ENCODE peak calls at places on chromosomes 7 and 10, in five cellular contexts. F is mucosa of gallbladder, I is adipocyte, A is RCC 7860, K is head of caudate nucleus. P is an unnamed sample.

GRCh38 chr10:103859161-103860141 is 4.1 kb upstream of the SH3PXD2A start:
- DNase-seq in K (peak; percentile 67), F (peak; percentile 73), A (peak; percentile 27), I (peak; percentile 82), P (no peak)

GRCh38 chr10:111926286-111926685 is 257.3 kb downstream of the GPAM start:
- DNase-seq in I (no peak), F (no peak), A (no peak), K (no peak), P (no peak)

GRCh38 chr7:8261711-8262695 is at the start of gene ICA1:
- DNase-seq in K (peak; percentile 40), I (peak; percentile 24), F (peak; percentile 55), A (no peak), P (peak; percentile 83)

GRCh38 chr10:56623064-56623463 is 262.0 kb upstream of the ZWINT start:
- DNase-seq in K (no peak), F (no peak), A (no peak), I (no peak), P (no peak)

GRCh38 chr7:86968618-86969017 is 90.8 kb downstream of the ELAPOR2 start:
- DNase-seq in K (no peak), F (no peak), A (no peak), I (no peak), P (peak; percentile 32)

GRCh38 chr10:14953452-14954000 is 370 bp downstream of the DCLRE1C start:
- DNase-seq in K (no peak), I (peak; percentile 83), F (peak; percentile 29), A (peak; percentile 33), P (peak; percentile 56)

GRCh38 chr10:117360994-117361667 is 14.1 kb downstream of the PDZD8 start:
- DNase-seq in I (no peak), F (no peak), A (peak; percentile 70), K (no peak), P (no peak)

GRCh38 chr10:35705671-35706070 is 63.6 kb upstream of the FZD8 start:
- DNase-seq in K (no peak), F (no peak), A (no peak), I (no peak), P (no peak)

GRCh38 chr10:36675458-36675880 is 449.9 kb upstream of the ANKRD30A start:
- DNase-seq in K (no peak), I (peak; percentile 54), A (no peak), F (no peak), P (no peak)

GRCh38 chr10:87613766-87614165 is 45.9 kb upstream of the PAPSS2 start:
- DNase-seq in A (no peak), K (no peak), F (no peak), I (peak; percentile 76), P (no peak)

GRCh38 chr10:47290338-47290737 is 9.7 kb upstream of the GDF10 start:
- DNase-seq in K (no peak), A (no peak), I (no peak), F (no peak), P (no peak)

GRCh38 chr7:73842248-73842895 is at the start of gene METTL27:
- DNase-seq in A (peak; percentile 91), F (peak; percentile 93), I (peak; percentile 98), K (peak; percentile 92), P (peak; percentile 94)

GRCh38 chr10:112678987-112679386 is 232.0 kb downstream of the VTI1A start:
- DNase-seq in K (no peak), A (no peak), F (no peak), I (peak; percentile 59), P (no peak)

GRCh38 chr10:102645741-102646609 is 1.7 kb downstream of the TRIM8 start:
- DNase-seq in F (peak; percentile 86), A (peak; percentile 76), K (peak; percentile 58), I (peak; percentile 99), P (peak; percentile 92)

GRCh38 chr10:21496285-21497176 is 29.0 kb downstream of the SKIDA1 start:
- DNase-seq in I (peak; percentile 72), F (no peak), K (peak; percentile 68), A (peak; percentile 57), P (peak; percentile 52)

GRCh38 chr10:7045891-7046599 is 364.8 kb downstream of the SFMBT2 start:
- DNase-seq in I (no peak), K (no peak), A (no peak), F (no peak), P (no peak)

GRCh38 chr7:107728276-107728675 is 15.7 kb upstream of the CBLL1 start:
- DNase-seq in K (no peak), A (no peak), I (no peak), F (no peak), P (no peak)

GRCh38 chr10:11447571-11447970 is 163.9 kb downstream of the USP6NL start:
- DNase-seq in F (no peak), A (no peak), I (no peak), K (no peak), P (no peak)

GRCh38 chr10:60594476-60595051 is 183.7 kb upstream of the CDK1 start:
- DNase-seq in F (no peak), K (no peak), A (no peak), I (no peak), P (no peak)

GRCh38 chr7:42235734-42236133 is 1.3 kb downstream of the GLI3 start:
- DNase-seq in K (no peak), F (no peak), A (no peak), I (peak; percentile 53), P (no peak)

GRCh38 chr7:143415696-143416095 is 7.0 kb upstream of the EPHA1 start:
- DNase-seq in A (no peak), I (no peak), K (no peak), F (no peak), P (no peak)

GRCh38 chr7:147911224-147911623 is 679.3 kb upstream of the C7orf33 start:
- DNase-seq in F (no peak), A (no peak), I (peak; percentile 51), K (no peak), P (no peak)

GRCh38 chr10:31030216-31030615 is 1.4 kb downstream of the ZNF438 start:
- DNase-seq in F (no peak), A (no peak), I (no peak), K (no peak), P (no peak)

GRCh38 chr10:124347956-124348355 is 70.8 kb downstream of the OAT start:
- DNase-seq in F (no peak), A (no peak), I (no peak), K (no peak), P (no peak)

GRCh38 chr10:79490400-79491081 is 21.8 kb upstream of the EIF5AL1 start:
- DNase-seq in A (no peak), K (no peak), I (peak; percentile 48), F (no peak), P (peak; percentile 33)

GRCh38 chr7:108135446-108136190 is 5.5 kb upstream of the LAMB4 start:
- DNase-seq in I (no peak), A (no peak), F (no peak), K (no peak), P (no peak)

GRCh38 chr10:119333146-119333792 is 125.9 kb downstream of the GRK5 start:
- DNase-seq in F (no peak), I (no peak), K (no peak), A (peak; percentile 75), P (no peak)

GRCh38 chr10:3785849-3786290 is 861 bp upstream of the KLF6 start:
- DNase-seq in F (no peak), A (peak; percentile 33), I (peak; percentile 69), K (no peak), P (no peak)

GRCh38 chr10:45261946-45262345 is 53.5 kb downstream of the OR13A1 start:
- DNase-seq in K (no peak), A (no peak), I (no peak), F (no peak), P (no peak)

GRCh38 chr7:25025218-25025671 is 45.3 kb upstream of the OSBPL3 start:
- DNase-seq in K (no peak), F (peak; percentile 29), A (peak; percentile 98), I (peak; percentile 82), P (no peak)

GRCh38 chr10:86663046-86663345 is 5.3 kb upstream of the LDB3 start:
- DNase-seq in F (no peak), K (no peak), A (no peak), I (no peak), P (peak; percentile 18)

GRCh38 chr7:14974688-14975087 is 72.1 kb upstream of the DGKB start:
- DNase-seq in K (no peak), A (no peak), F (no peak), I (no peak), P (no peak)

GRCh38 chr10:52261362-52261761 is 52.7 kb upstream of the DKK1 start:
- DNase-seq in K (no peak), I (no peak), F (no peak), A (no peak), P (no peak)

GRCh38 chr10:96384471-96384870 is 25.7 kb upstream of the OPALIN start:
- DNase-seq in F (no peak), I (no peak), K (no peak), A (no peak), P (no peak)

GRCh38 chr7:151101621-151102396 is 15.5 kb downstream of the AGAP3 start:
- DNase-seq in A (no peak), F (no peak), I (no peak), K (no peak), P (no peak)

GRCh38 chr10:27439101-27439500 is 65.0 kb upstream of the RAB18 start:
- DNase-seq in A (no peak), I (no peak), K (no peak), F (no peak), P (no peak)

GRCh38 chr7:95411036-95411435 is 14.9 kb upstream of the PON3 start:
- DNase-seq in I (no peak), K (no peak), F (no peak), A (no peak), P (no peak)

GRCh38 chr7:28483868-28484267 is 71.5 kb downstream of the CREB5 start:
- DNase-seq in F (no peak), K (no peak), I (peak; percentile 54), A (no peak), P (no peak)

P was measured in left cardiac atrium.